ENCODE peak calls at places on chromosomes 5 and 9, in eight cellular contexts. One of them, this sample, is unnamed.

GRCh38 chr5:81006955-81007636 is 46.9 kb downstream of the RASGRF2 start:
- DNase-seq in vagina: no peak
- DNase-seq in prostate gland: no peak
- DNase-seq in breast epithelium: no peak
- DNase-seq in GM12891: no peak
- DNase-seq in HepG2: no peak
- DNase-seq in K562: no peak
- DNase-seq in transverse colon: no peak
- DNase-seq in this sample: no peak

GRCh38 chr5:14386882-14387575 is 194.6 kb upstream of the OTULINL start:
- DNase-seq in transverse colon: no peak
- DNase-seq in GM12891: no peak
- DNase-seq in breast epithelium: no peak
- DNase-seq in prostate gland: no peak
- DNase-seq in HepG2: no peak
- DNase-seq in vagina: no peak
- DNase-seq in K562: no peak
- DNase-seq in this sample: no peak

GRCh38 chr5:159928122-159928960 is 12.1 kb downstream of the ADRA1B start:
- DNase-seq in K562: no peak
- DNase-seq in prostate gland: no peak
- DNase-seq in vagina: no peak
- DNase-seq in HepG2: no peak
- DNase-seq in breast epithelium: no peak
- DNase-seq in GM12891: no peak
- DNase-seq in transverse colon: no peak
- DNase-seq in this sample: no peak

GRCh38 chr5:74056789-74057164 is 430.8 kb downstream of the ARHGEF28 start:
- DNase-seq in K562: peak
- DNase-seq in HepG2: peak
- DNase-seq in breast epithelium: no peak
- DNase-seq in GM12891: no peak
- DNase-seq in vagina: no peak
- DNase-seq in transverse colon: peak
- DNase-seq in prostate gland: peak
- DNase-seq in this sample: no peak

GRCh38 chr5:134133213-134133994 is 18.9 kb downstream of the TCF7 start:
- DNase-seq in prostate gland: no peak
- DNase-seq in transverse colon: peak
- DNase-seq in vagina: no peak
- DNase-seq in HepG2: no peak
- DNase-seq in K562: no peak
- DNase-seq in GM12891: no peak
- DNase-seq in breast epithelium: no peak
- DNase-seq in this sample: no peak

GRCh38 chr9:123914517-123915199 is 15.3 kb downstream of the DENND1A start:
- DNase-seq in transverse colon: no peak
- DNase-seq in GM12891: no peak
- DNase-seq in vagina: no peak
- DNase-seq in breast epithelium: no peak
- DNase-seq in K562: no peak
- DNase-seq in prostate gland: no peak
- DNase-seq in HepG2: no peak
- DNase-seq in this sample: no peak

GRCh38 chr9:546797-547223 is 294.7 kb upstream of the DMRT1 start:
- DNase-seq in HepG2: peak
- DNase-seq in K562: peak
- DNase-seq in prostate gland: peak
- DNase-seq in GM12891: no peak
- DNase-seq in transverse colon: no peak
- DNase-seq in vagina: no peak
- DNase-seq in breast epithelium: no peak
- DNase-seq in this sample: no peak

GRCh38 chr5:56314536-56314935 is 81.4 kb upstream of the ANKRD55 start:
- DNase-seq in HepG2: peak
- DNase-seq in breast epithelium: no peak
- DNase-seq in vagina: no peak
- DNase-seq in K562: peak
- DNase-seq in transverse colon: no peak
- DNase-seq in prostate gland: no peak
- DNase-seq in GM12891: no peak
- DNase-seq in this sample: peak

GRCh38 chr9:132694144-132694543 is 23.9 kb downstream of the GTF3C4 start:
- DNase-seq in prostate gland: no peak
- DNase-seq in vagina: no peak
- DNase-seq in GM12891: no peak
- DNase-seq in HepG2: no peak
- DNase-seq in breast epithelium: no peak
- DNase-seq in transverse colon: no peak
- DNase-seq in K562: peak
- DNase-seq in this sample: no peak

GRCh38 chr5:141855265-141856029 is 22.8 kb downstream of the PCDH1 start:
- DNase-seq in HepG2: no peak
- DNase-seq in prostate gland: no peak
- DNase-seq in vagina: no peak
- DNase-seq in breast epithelium: peak
- DNase-seq in K562: no peak
- DNase-seq in GM12891: no peak
- DNase-seq in transverse colon: no peak
- DNase-seq in this sample: no peak

GRCh38 chr5:159883522-159883950 is 32.7 kb upstream of the ADRA1B start:
- DNase-seq in breast epithelium: no peak
- DNase-seq in transverse colon: no peak
- DNase-seq in K562: no peak
- DNase-seq in vagina: no peak
- DNase-seq in HepG2: no peak
- DNase-seq in prostate gland: no peak
- DNase-seq in GM12891: no peak
- DNase-seq in this sample: no peak

GRCh38 chr9:36725777-36726356 is 153.2 kb downstream of the MELK start:
- DNase-seq in K562: no peak
- DNase-seq in GM12891: no peak
- DNase-seq in transverse colon: no peak
- DNase-seq in breast epithelium: no peak
- DNase-seq in vagina: no peak
- DNase-seq in prostate gland: no peak
- DNase-seq in HepG2: no peak
- DNase-seq in this sample: no peak

GRCh38 chr5:43514816-43515677 is at the start of gene C5orf34:
- DNase-seq in breast epithelium: peak
- DNase-seq in vagina: peak
- DNase-seq in K562: peak
- DNase-seq in transverse colon: peak
- DNase-seq in HepG2: peak
- DNase-seq in GM12891: peak
- DNase-seq in prostate gland: peak
- DNase-seq in this sample: peak

GRCh38 chr5:62258654-62259053 is 47.4 kb upstream of the KIF2A start:
- DNase-seq in HepG2: no peak
- DNase-seq in K562: no peak
- DNase-seq in transverse colon: no peak
- DNase-seq in breast epithelium: no peak
- DNase-seq in vagina: no peak
- DNase-seq in prostate gland: no peak
- DNase-seq in GM12891: no peak
- DNase-seq in this sample: no peak

GRCh38 chr5:62260510-62260909 is 45.5 kb upstream of the KIF2A start:
- DNase-seq in K562: no peak
- DNase-seq in GM12891: no peak
- DNase-seq in transverse colon: no peak
- DNase-seq in HepG2: no peak
- DNase-seq in vagina: no peak
- DNase-seq in prostate gland: no peak
- DNase-seq in breast epithelium: no peak
- DNase-seq in this sample: no peak

GRCh38 chr5:62257018-62257367 is 49.0 kb upstream of the KIF2A start:
- DNase-seq in K562: no peak
- DNase-seq in prostate gland: no peak
- DNase-seq in vagina: no peak
- DNase-seq in GM12891: no peak
- DNase-seq in transverse colon: no peak
- DNase-seq in HepG2: no peak
- DNase-seq in breast epithelium: no peak
- DNase-seq in this sample: no peak

GRCh38 chr5:62259699-62260220 is 46.2 kb upstream of the KIF2A start:
- DNase-seq in GM12891: no peak
- DNase-seq in transverse colon: no peak
- DNase-seq in HepG2: no peak
- DNase-seq in vagina: no peak
- DNase-seq in prostate gland: no peak
- DNase-seq in breast epithelium: no peak
- DNase-seq in K562: no peak
- DNase-seq in this sample: no peak

DNA sequence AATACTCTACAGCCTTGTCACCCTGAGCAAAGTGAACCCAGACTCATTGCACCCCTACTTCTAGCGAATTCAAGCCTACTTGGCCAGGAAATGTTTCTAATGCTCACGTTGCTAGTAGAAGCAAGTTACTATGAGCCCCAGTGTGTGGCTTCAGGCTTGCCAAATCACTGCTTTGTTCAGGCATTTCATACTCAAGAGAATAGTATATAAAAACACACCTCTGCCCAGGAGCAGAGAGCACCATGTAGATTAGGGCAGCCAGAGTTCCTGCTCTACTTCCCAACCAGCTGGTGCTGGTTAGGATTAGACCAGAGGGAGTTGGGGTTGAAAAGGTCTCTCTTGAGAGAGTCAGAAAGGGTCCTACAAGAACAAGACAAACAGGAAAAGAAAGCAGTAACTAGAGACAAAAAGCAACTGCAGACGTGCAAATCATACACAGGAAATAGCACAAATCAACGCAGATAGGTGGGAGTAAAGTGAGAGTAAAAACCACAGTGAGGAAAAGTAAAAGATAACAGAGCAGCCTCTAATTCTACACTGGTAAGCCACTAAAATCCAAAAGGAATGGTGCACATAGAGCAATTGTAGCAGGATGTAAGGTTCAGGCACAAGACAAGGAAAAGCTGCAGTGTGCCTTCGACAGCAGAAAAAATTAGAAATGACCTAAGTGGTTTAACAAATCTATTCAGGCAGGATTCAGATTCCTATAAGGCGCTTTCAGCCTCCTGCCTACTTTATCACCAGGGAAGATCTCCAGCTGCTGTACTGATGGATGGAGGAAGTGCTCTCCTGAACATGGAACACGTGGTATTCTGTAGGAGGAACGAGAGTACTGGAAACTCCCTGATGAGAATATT is 49.6 kb upstream of the KIF2A start:
- DNase-seq in vagina: no peak
- DNase-seq in transverse colon: no peak
- DNase-seq in prostate gland: no peak
- DNase-seq in HepG2: no peak
- DNase-seq in breast epithelium: no peak
- DNase-seq in GM12891: no peak
- DNase-seq in K562: peak
- DNase-seq in this sample: no peak
- TF ChIP-seq POLR2AphosphoS5 in vagina: no peak
- TF ChIP-seq POLR2AphosphoS5 in transverse colon: no peak
- TF ChIP-seq POLR2AphosphoS5 in prostate gland: no peak
- TF ChIP-seq POLR2AphosphoS5 in HepG2: no peak
- TF ChIP-seq POLR2AphosphoS5 in breast epithelium: no peak
- TF ChIP-seq POLR2AphosphoS5 in GM12891: no peak
- TF ChIP-seq POLR2AphosphoS5 in K562: no peak
- TF ChIP-seq POLR2AphosphoS5 in this sample: no peak

DNA sequence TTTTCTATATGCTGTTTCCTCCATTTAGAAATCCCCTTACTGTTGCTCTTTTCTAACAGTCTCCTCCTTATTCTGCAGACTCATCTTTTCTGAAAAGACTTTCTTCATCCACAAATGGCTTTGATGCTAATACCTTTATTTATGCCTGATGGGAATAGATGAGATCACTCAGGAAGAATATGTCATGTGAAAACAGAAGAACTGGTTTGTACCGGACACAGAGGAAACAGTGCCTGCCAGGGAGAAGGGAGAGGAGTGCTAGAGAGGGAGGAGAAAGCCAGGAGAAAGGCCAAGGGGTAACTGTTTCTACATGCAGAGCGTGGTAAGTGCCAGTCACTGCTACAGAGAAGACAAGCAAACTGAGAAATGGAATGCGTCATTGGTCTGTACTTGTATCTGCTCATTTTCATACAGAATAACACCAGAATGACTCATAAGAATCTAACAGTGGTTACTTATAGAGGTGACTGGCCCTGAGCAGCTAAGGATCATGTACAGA is 45.9 kb upstream of the PJA2 start:
- DNase-seq in K562: peak
- DNase-seq in GM12891: peak
- DNase-seq in transverse colon: peak
- DNase-seq in vagina: peak
- DNase-seq in prostate gland: peak
- DNase-seq in HepG2: peak
- DNase-seq in breast epithelium: peak
- DNase-seq in this sample: peak
- TF ChIP-seq POLR2AphosphoS5 in K562: no peak
- TF ChIP-seq POLR2AphosphoS5 in GM12891: no peak
- TF ChIP-seq POLR2AphosphoS5 in transverse colon: peak
- TF ChIP-seq POLR2AphosphoS5 in vagina: peak
- TF ChIP-seq POLR2AphosphoS5 in prostate gland: peak
- TF ChIP-seq POLR2AphosphoS5 in HepG2: no peak
- TF ChIP-seq POLR2AphosphoS5 in breast epithelium: no peak
- TF ChIP-seq POLR2AphosphoS5 in this sample: no peak

GRCh38 chr5:169164481-169164925 is 136.4 kb downstream of the SLIT3 start:
- DNase-seq in vagina: no peak
- DNase-seq in GM12891: no peak
- DNase-seq in transverse colon: no peak
- DNase-seq in breast epithelium: peak
- DNase-seq in HepG2: no peak
- DNase-seq in K562: no peak
- DNase-seq in prostate gland: peak
- DNase-seq in this sample: no peak

GRCh38 chr5:169165052-169165451 is 135.9 kb downstream of the SLIT3 start:
- DNase-seq in breast epithelium: no peak
- DNase-seq in K562: no peak
- DNase-seq in prostate gland: no peak
- DNase-seq in HepG2: no peak
- DNase-seq in transverse colon: no peak
- DNase-seq in GM12891: no peak
- DNase-seq in vagina: no peak
- DNase-seq in this sample: no peak

GRCh38 chr5:169161022-169161680 is 139.8 kb downstream of the SLIT3 start:
- DNase-seq in vagina: peak
- DNase-seq in breast epithelium: peak
- DNase-seq in K562: no peak
- DNase-seq in GM12891: no peak
- DNase-seq in transverse colon: no peak
- DNase-seq in HepG2: no peak
- DNase-seq in prostate gland: peak
- DNase-seq in this sample: no peak

GRCh38 chr5:169160405-169160901 is 140.5 kb downstream of the SLIT3 start:
- DNase-seq in transverse colon: no peak
- DNase-seq in vagina: no peak
- DNase-seq in prostate gland: no peak
- DNase-seq in HepG2: no peak
- DNase-seq in breast epithelium: no peak
- DNase-seq in K562: no peak
- DNase-seq in GM12891: no peak
- DNase-seq in this sample: no peak

GRCh38 chr5:169162407-169162806 is 138.5 kb downstream of the SLIT3 start:
- DNase-seq in breast epithelium: no peak
- DNase-seq in prostate gland: no peak
- DNase-seq in K562: no peak
- DNase-seq in vagina: no peak
- DNase-seq in HepG2: no peak
- DNase-seq in transverse colon: no peak
- DNase-seq in GM12891: no peak
- DNase-seq in this sample: no peak
- TF ChIP-seq POLR2AphosphoS5 in breast epithelium: no peak
- TF ChIP-seq POLR2AphosphoS5 in prostate gland: no peak
- TF ChIP-seq POLR2AphosphoS5 in K562: no peak
- TF ChIP-seq POLR2AphosphoS5 in vagina: no peak
- TF ChIP-seq POLR2AphosphoS5 in HepG2: no peak
- TF ChIP-seq POLR2AphosphoS5 in transverse colon: no peak
- TF ChIP-seq POLR2AphosphoS5 in GM12891: no peak
- TF ChIP-seq POLR2AphosphoS5 in this sample: no peak

GRCh38 chr9:26176628-26177027 is 498.4 kb upstream of the TUSC1 start:
- DNase-seq in K562: no peak
- DNase-seq in transverse colon: no peak
- DNase-seq in prostate gland: no peak
- DNase-seq in GM12891: no peak
- DNase-seq in vagina: no peak
- DNase-seq in HepG2: no peak
- DNase-seq in breast epithelium: no peak
- DNase-seq in this sample: no peak
- TF ChIP-seq POLR2AphosphoS5 in K562: no peak
- TF ChIP-seq POLR2AphosphoS5 in transverse colon: no peak
- TF ChIP-seq POLR2AphosphoS5 in prostate gland: no peak
- TF ChIP-seq POLR2AphosphoS5 in GM12891: no peak
- TF ChIP-seq POLR2AphosphoS5 in vagina: no peak
- TF ChIP-seq POLR2AphosphoS5 in HepG2: no peak
- TF ChIP-seq POLR2AphosphoS5 in breast epithelium: no peak
- TF ChIP-seq POLR2AphosphoS5 in this sample: no peak

This sample was measured in GM12892.